ENCODE peak calls at places on chromosome 18, in five cellular contexts. X is GM12865, S is ascending aorta, U is SK-N-SH, V is Ammon's horn. J is an unnamed sample.

GRCh38 chr18:55585586-55586521 is 2.1 kb downstream of the TCF4 start:
- DNase-seq in U (no peak), S (no peak), V (peak; percentile 57), X (no peak), J (no peak)

GRCh38 chr18:31301201-31301655 is 16.7 kb upstream of the DSG1 start:
- DNase-seq in V (no peak), S (no peak), U (no peak), X (no peak), J (no peak)

GRCh38 chr18:73528066-73528465 is 619.6 kb downstream of the FBXO15 start:
- DNase-seq in X (no peak), U (no peak), S (no peak), V (no peak), J (no peak)

GRCh38 chr18:26546875-26547301 is 1.5 kb downstream of the KCTD1 start:
- DNase-seq in X (no peak), V (no peak), U (peak; percentile 17), S (no peak), J (no peak)

GRCh38 chr18:7946724-7947377 is 379.7 kb downstream of the PTPRM start:
- DNase-seq in X (peak; percentile 10), U (peak; percentile 37), V (peak; percentile 82), S (no peak), J (no peak)

GRCh38 chr18:51010218-51010617 is 19.8 kb upstream of the SMAD4 start:
- DNase-seq in S (no peak), X (no peak), U (no peak), V (no peak), J (no peak)

GRCh38 chr18:22168360-22168921 is 948 bp upstream of the GATA6 start:
- DNase-seq in S (no peak), V (no peak), U (peak; percentile 41), X (no peak), J (no peak)

GRCh38 chr18:23970161-23971153 is 44.1 kb upstream of the TTC39C start:
- DNase-seq in X (peak; percentile 39), U (no peak), S (no peak), V (no peak), J (no peak)

GRCh38 chr18:67282796-67283195 is 233.7 kb downstream of the DSEL start:
- DNase-seq in S (no peak), V (no peak), X (no peak), U (no peak), J (no peak)

GRCh38 chr18:24985616-24986015 is 366.4 kb downstream of the ZNF521 start:
- DNase-seq in X (no peak), V (no peak), S (no peak), U (no peak), J (no peak)

GRCh38 chr18:11807233-11807632 is 44.0 kb upstream of the CHMP1B start:
- DNase-seq in U (no peak), X (no peak), S (no peak), V (no peak), J (no peak)

GRCh38 chr18:36187826-36188721 is 777 bp downstream of the MOCOS start:
- DNase-seq in U (no peak), S (no peak), X (no peak), V (no peak), J (no peak)

GRCh38 chr18:50039736-50040135 is 155.2 kb downstream of the MYO5B start:
- DNase-seq in S (no peak), U (no peak), X (no peak), V (no peak), J (no peak)

GRCh38 chr18:812673-813404 is 797 bp upstream of the YES1 start:
- DNase-seq in V (peak; percentile 40), S (peak; percentile 60), X (peak; percentile 74), U (peak; percentile 20), J (peak; percentile 63)

GRCh38 chr18:48296581-48296980 is 112.6 kb downstream of the ZBTB7C start:
- DNase-seq in U (no peak), V (no peak), S (no peak), X (no peak), J (no peak)

GRCh38 chr18:79405781-79406575 is 10.2 kb downstream of the NFATC1 start:
- DNase-seq in S (peak; percentile 73), V (peak; percentile 57), U (no peak), X (peak; percentile 70), J (no peak)